ENCODE peak calls at places on chromosomes 11 and 22, in four cellular contexts. Q is GM12878, T is K562, D is HepG2. P is an unnamed sample.

GRCh38 chr11:84241374-84242131 is 955.4 kb upstream of the CCDC90B start:
- DNase-seq in Q (no peak), D (no peak), T (no peak), P (no peak)

GRCh38 chr11:118791015-118791960 is at the start of gene DDX6:
- DNase-seq in T (peak; percentile 91), Q (peak; percentile 19), D (peak; percentile 67), P (peak; percentile 90)

GRCh38 chr11:45556851-45557707 is 108.3 kb downstream of the CHST1 start:
- DNase-seq in D (no peak), Q (no peak), T (peak; percentile 27), P (no peak)

GRCh38 chr11:119800171-119800570 is 71.2 kb upstream of the NECTIN1 start:
- DNase-seq in D (no peak), Q (no peak), T (no peak), P (no peak)

GRCh38 chr11:66419825-66420224 is 1.0 kb upstream of the NPAS4 start:
- DNase-seq in D (no peak), T (no peak), Q (no peak), P (no peak)

GRCh38 chr22:36640106-36640672 is 63.4 kb downstream of the CACNG2 start:
- DNase-seq in D (no peak), Q (no peak), T (no peak), P (no peak)

GRCh38 chr11:1935156-1936071 is 11.7 kb upstream of the MRPL23 start:
- DNase-seq in D (no peak), Q (no peak), T (no peak), P (no peak)

GRCh38 chr11:65014146-65014960 is at the start of gene ARL2:
- DNase-seq in Q (no peak), D (peak; percentile 88), T (peak; percentile 90), P (peak; percentile 94)

GRCh38 chr22:41092023-41092817 is at the start of gene EP300:
- DNase-seq in Q (no peak), D (peak; percentile 18), T (peak; percentile 72), P (no peak)

GRCh38 chr11:67668191-67668551 is 6.3 kb downstream of the ALDH3B2 start:
- DNase-seq in D (no peak), Q (no peak), T (no peak), P (no peak)

GRCh38 chr22:40009231-40009769 is 14.5 kb downstream of the FAM83F start:
- DNase-seq in T (peak; percentile 21), Q (no peak), D (no peak), P (no peak)

GRCh38 chr11:93740802-93741093 is 547 bp downstream of the TAF1D start:
- DNase-seq in Q (no peak), D (peak; percentile 60), T (no peak), P (no peak)
- TF ChIP-seq HDAC2 in Q (no peak), D (no peak), T (no peak), P (no peak)

DNA sequence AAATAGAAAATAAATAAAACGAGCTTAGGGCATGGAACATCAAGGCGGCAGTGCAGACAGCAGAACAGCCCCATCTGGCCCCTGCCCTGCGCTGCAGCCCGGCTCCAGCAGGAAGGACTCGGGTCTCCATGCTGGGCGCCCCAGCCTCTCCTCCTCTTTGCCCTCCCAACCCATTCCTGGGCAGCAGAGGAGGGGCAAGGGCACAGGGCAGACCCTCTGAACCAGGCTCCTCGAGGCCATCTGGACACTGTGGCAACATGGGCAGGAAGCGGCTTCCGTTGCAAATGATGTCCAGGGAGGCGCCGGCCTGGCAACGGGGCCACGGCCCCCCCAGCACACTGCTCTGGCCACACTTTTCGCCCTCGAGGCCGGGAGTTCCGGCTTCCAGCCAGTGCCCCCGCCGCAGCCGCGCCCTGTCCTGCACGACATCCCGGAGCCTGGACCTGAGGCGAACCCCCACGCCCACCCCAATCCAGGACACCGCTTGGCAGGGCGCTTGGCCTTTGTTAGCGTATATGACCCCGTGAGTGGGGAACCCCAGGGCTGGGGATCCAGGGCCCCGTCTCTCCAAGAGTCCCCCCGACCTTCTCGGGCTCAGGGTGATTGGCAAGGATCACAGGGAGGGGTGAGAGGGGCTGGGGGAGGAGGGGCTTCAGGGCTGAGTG is 192.1 kb downstream of the IGLL1 start:
- DNase-seq in T (no peak), Q (no peak), D (no peak), P (no peak)
- TF ChIP-seq RAD21 in T (no peak), Q (no peak), D (no peak), P (no peak)

GRCh38 chr22:48643066-48643731 is 1184.5 kb downstream of the BRD1 start:
- DNase-seq in D (no peak), Q (no peak), T (no peak), P (no peak)
- TF ChIP-seq HDAC6 in D (no peak), Q (no peak), T (no peak), P (no peak)

DNA sequence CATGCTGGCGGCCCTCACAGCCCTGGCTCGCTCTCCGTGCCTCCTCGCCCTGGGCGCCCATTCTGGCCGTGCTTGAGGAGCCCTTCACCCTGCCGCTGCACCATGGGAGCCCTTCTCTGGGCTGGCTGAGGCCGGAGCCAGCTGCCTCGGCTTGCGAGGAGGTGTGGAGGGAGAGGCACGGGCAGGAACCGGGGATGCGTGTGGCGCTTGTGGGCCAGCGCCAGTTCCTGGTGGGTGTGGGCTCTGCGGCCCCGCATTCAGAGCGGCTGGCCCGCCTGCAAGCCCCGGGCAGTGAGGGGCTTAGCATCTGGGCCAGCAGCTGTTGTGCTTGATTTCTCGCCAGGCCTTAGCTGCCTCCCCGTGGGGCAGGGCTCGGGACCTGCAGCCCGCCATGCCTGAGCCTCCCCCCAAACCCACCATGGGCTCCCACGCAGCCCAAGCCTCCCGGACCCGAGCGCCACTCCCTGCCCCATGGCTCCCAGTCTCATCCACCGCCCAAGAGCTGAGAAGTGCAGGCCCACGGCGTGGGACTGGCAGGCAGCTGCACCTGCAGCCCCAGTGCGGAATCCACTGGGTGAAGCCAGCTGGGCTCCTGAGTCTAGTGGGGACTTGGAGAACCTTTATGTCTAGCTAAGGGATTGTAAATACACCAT is 163.4 kb upstream of the LRRC4C start:
- DNase-seq in Q (no peak), T (no peak), D (no peak), P (no peak)
- TF ChIP-seq HDAC2 in Q (no peak), T (no peak), D (no peak), P (no peak)

P was measured in H1.